ENCODE peak calls at places on chromosomes 13 and 19, in four cellular contexts. Y, J, C and S are unnamed samples.

GRCh38 chr13:28022848-28023518 is 34.5 kb upstream of the URAD start:
- DNase-seq in Y (no peak), J (no peak), C (no peak), S (no peak)

GRCh38 chr13:89066868-89067466 is 1395.8 kb downstream of the SLITRK5 start:
- DNase-seq in Y (no peak), J (peak), C (peak), S (no peak)

GRCh38 chr19:5967994-5968430 is 9.9 kb downstream of the RANBP3 start:
- DNase-seq in Y (peak), J (peak), C (peak), S (peak)

GRCh38 chr13:95462801-95463200 is 89.7 kb upstream of the CLDN10 start:
- DNase-seq in Y (no peak), J (no peak), C (no peak), S (no peak)

GRCh38 chr19:2246014-2246620 is 3.0 kb upstream of the AMH start:
- DNase-seq in Y (no peak), J (no peak), C (no peak), S (no peak)

GRCh38 chr13:72204291-72204690 is 337.3 kb upstream of the DACH1 start:
- DNase-seq in Y (no peak), J (no peak), C (no peak), S (no peak)

GRCh38 chr13:63156816-63157215 is 1741.2 kb upstream of the PCDH20 start:
- DNase-seq in Y (no peak), J (no peak), C (no peak), S (no peak)

GRCh38 chr13:111114362-111115050 is 604 bp upstream of the ARHGEF7 start:
- DNase-seq in Y (no peak), J (no peak), C (peak), S (peak)

GRCh38 chr19:54612428-54612827 is 17.9 kb upstream of the LILRB1 start:
- DNase-seq in Y (no peak), J (no peak), C (no peak), S (no peak)

GRCh38 chr19:54620464-54620863 is 9.8 kb upstream of the LILRB1 start:
- DNase-seq in Y (no peak), J (no peak), C (no peak), S (no peak)

GRCh38 chr19:54616057-54616456 is 14.2 kb upstream of the LILRB1 start:
- DNase-seq in Y (peak), J (no peak), C (no peak), S (no peak)

GRCh38 chr19:54616840-54617560 is 13.3 kb upstream of the LILRB1 start:
- DNase-seq in Y (peak), J (no peak), C (no peak), S (no peak)
- TF ChIP-seq SPI1 in Y (peak), J (no peak), C (no peak), S (peak)

DNA sequence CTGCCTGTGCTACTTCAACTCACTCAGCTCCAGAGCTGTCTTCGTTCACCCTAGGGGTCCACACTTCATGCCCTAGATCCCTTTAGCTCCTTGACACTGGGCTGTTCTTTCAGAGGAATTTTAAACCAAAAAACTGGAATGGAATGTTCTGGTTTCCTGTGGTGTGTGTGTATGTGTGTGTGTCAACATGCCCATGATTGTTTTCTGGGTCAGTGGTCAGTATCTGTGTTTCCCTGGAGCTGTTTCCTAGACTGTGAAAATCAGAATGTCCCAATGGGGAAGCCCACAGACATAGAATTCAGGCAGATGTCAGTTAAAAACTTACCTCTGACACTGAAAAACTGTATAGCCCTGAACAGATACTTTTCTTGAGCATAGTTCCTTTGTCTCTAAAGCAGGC is 1.4 kb downstream of the PMIS2 start:
- DNase-seq in Y (no peak), J (no peak), C (no peak), S (no peak)
- TF ChIP-seq SPI1 in Y (no peak), J (no peak), C (no peak), S (no peak)

GRCh38 chr13:41723136-41723535 is 237.8 kb downstream of the VWA8 start:
- DNase-seq in Y (no peak), J (peak), C (no peak), S (no peak)

GRCh38 chr13:41722684-41723083 is 238.2 kb downstream of the VWA8 start:
- DNase-seq in Y (no peak), J (peak), C (peak), S (no peak)

GRCh38 chr13:41716236-41716635 is 244.7 kb downstream of the VWA8 start:
- DNase-seq in Y (no peak), J (no peak), C (no peak), S (no peak)

DNA sequence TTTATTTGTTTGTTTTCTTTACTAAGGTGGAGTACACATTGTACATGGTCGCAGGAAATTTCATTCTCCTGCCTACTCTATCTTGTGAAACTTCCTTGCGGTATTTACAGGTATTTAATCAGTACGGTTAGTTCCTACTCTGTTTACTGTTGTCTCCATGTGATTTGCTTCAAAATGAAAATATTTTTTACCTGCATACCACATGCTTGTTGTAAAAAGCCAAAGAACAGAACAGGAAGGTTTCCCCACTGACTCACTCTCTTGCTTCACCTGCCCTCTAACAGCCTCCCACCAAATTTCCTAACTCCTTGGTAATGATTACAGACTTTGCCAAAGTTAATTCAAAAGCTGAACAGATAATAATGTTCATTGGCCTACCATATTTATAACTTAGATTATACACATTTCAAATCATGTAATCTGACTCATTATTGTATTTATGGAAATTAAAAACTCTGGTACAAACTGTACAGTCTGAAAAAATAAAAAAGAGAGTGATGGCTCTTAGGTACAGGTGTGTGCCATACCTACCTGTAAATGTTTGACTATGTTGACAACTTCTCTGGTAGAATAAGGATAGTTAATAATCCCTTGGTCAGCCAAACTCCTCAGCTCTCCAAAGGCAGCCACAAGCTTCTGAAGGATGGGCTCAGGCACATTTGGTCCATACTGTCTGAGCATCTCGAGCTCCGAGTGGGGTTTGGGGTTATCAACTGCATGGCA is 239.9 kb downstream of the VWA8 start:
- DNase-seq in Y (no peak), J (no peak), C (peak), S (no peak)
- TF ChIP-seq SPI1 in Y (no peak), J (no peak), C (no peak), S (no peak)

GRCh38 chr19:44649578-44650145 is 6.0 kb downstream of the PVR start:
- DNase-seq in Y (no peak), J (no peak), C (no peak), S (no peak)

GRCh38 chr19:44646049-44646416 is 2.3 kb downstream of the PVR start:
- DNase-seq in Y (no peak), J (no peak), C (no peak), S (no peak)

GRCh38 chr19:44647144-44647543 is 3.4 kb downstream of the PVR start:
- DNase-seq in Y (no peak), J (no peak), C (no peak), S (no peak)

GRCh38 chr19:44645407-44646048 is 1.8 kb downstream of the PVR start:
- DNase-seq in Y (no peak), J (no peak), C (no peak), S (no peak)

GRCh38 chr19:44648536-44649370 is 5.0 kb downstream of the PVR start:
- DNase-seq in Y (no peak), J (no peak), C (no peak), S (no peak)
- TF ChIP-seq SPI1 in Y (peak), J (no peak), C (peak), S (no peak)

GRCh38 chr19:47481460-47482052 is 2.5 kb downstream of the KPTN start:
- DNase-seq in Y (no peak), J (no peak), C (no peak), S (no peak)
- TF ChIP-seq SPI1 in Y (no peak), J (no peak), C (no peak), S (no peak)

DNA sequence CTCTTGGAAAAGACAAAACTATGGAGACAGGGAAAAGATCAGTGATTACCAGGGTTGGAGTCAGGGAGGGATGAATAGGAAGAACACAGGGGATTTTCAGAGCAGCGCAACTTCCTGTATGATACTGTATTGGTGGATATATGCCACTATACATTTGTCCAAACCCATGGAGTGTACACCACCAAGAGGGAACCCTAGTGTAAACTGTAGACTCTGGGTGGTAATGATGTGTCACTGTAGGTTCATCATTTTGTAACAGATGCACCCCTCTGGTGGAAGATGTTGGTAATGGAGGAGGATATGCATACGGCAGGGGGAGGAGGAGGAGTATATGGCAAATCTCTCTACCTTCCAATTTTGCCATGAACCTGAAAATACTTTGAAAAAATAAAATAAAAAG is 68.1 kb downstream of the UFM1 start:
- DNase-seq in Y (no peak), J (peak), C (peak), S (no peak)
- TF ChIP-seq SPI1 in Y (no peak), J (no peak), C (no peak), S (no peak)

GRCh38 chr13:73365681-73366080 is 306.9 kb downstream of the KLF5 start:
- DNase-seq in Y (no peak), J (no peak), C (no peak), S (no peak)
- TF ChIP-seq SPI1 in Y (no peak), J (no peak), C (no peak), S (no peak)